ENCODE peak calls at places on chromosomes 6 and 20, in seven cellular contexts. K, A, P, N, Y, Q and T are unnamed samples.

GRCh38 chr6:152271681-152272464 is 365.3 kb downstream of the SYNE1 start:
- DNase-seq in K (no peak), A (peak; percentile 12), Y (peak; percentile 74), N (peak; percentile 71), Q (peak; percentile 62), P (no peak), T (peak; percentile 77)

GRCh38 chr6:10099086-10099499 is 315.8 kb downstream of the TFAP2A start:
- DNase-seq in N (no peak), Y (no peak), P (no peak), K (no peak), A (no peak), Q (no peak), T (peak; percentile 18)

GRCh38 chr6:124928831-124929230 is 33.4 kb upstream of the RNF217 start:
- DNase-seq in N (no peak), K (no peak), Q (no peak), P (no peak), A (no peak), Y (no peak), T (no peak)

GRCh38 chr20:5149892-5150225 is 23.1 kb downstream of the CDS2 start:
- DNase-seq in K (no peak), Y (no peak), N (no peak), P (no peak), A (no peak), Q (no peak), T (no peak)

GRCh38 chr6:149852180-149852579 is 12.0 kb downstream of the LRP11 start:
- DNase-seq in P (no peak), N (peak; percentile 74), K (no peak), A (peak; percentile 41), Q (no peak), Y (no peak), T (no peak)

GRCh38 chr6:26358511-26358981 is 6.5 kb upstream of the BTN3A2 start:
- DNase-seq in P (no peak), Y (no peak), A (no peak), N (no peak), K (no peak), Q (no peak), T (no peak)

GRCh38 chr6:148414836-148415235 is 72.2 kb downstream of the SASH1 start:
- DNase-seq in P (no peak), N (peak; percentile 81), Q (no peak), Y (peak; percentile 71), K (no peak), A (peak; percentile 72), T (peak; percentile 68)

GRCh38 chr6:139370047-139370706 is 4.3 kb downstream of the CITED2 start:
- DNase-seq in Q (no peak), K (no peak), P (no peak), Y (no peak), A (peak; percentile 56), N (peak; percentile 94), T (peak; percentile 36)

GRCh38 chr20:36541227-36542018 is at the start of gene MYL9:
- DNase-seq in P (no peak), A (peak; percentile 73), Y (peak; percentile 97), K (no peak), N (peak; percentile 80), Q (peak; percentile 96), T (peak; percentile 97)

GRCh38 chr6:24252215-24252614 is 105.6 kb downstream of the DCDC2 start:
- DNase-seq in Q (no peak), K (no peak), P (no peak), Y (no peak), A (no peak), N (no peak), T (no peak)

GRCh38 chr6:33716890-33717632 is 5.6 kb upstream of the UQCC2 start:
- DNase-seq in Y (no peak), P (no peak), Q (no peak), N (no peak), K (no peak), A (no peak), T (no peak)

GRCh38 chr20:33472868-33473267 is 17.0 kb upstream of the CBFA2T2 start:
- DNase-seq in K (no peak), P (no peak), N (no peak), Q (no peak), A (no peak), Y (no peak), T (no peak)

GRCh38 chr20:62122659-62123449 is 579 bp downstream of the LSM14B start:
- DNase-seq in K (peak; percentile 19), N (peak; percentile 45), A (no peak), P (peak; percentile 34), Y (peak; percentile 56), Q (peak; percentile 71), T (peak; percentile 52)

GRCh38 chr6:19892250-19892649 is 55.1 kb downstream of the ID4 start:
- DNase-seq in Q (no peak), P (no peak), A (no peak), N (no peak), K (no peak), Y (no peak), T (no peak)

GRCh38 chr6:8229913-8230312 is 127.6 kb upstream of the EEF1E1 start:
- DNase-seq in A (no peak), P (no peak), K (no peak), Y (no peak), N (no peak), Q (no peak), T (no peak)

GRCh38 chr20:2296545-2297351 is 947 bp downstream of the TGM3 start:
- DNase-seq in P (no peak), K (no peak), N (no peak), Y (no peak), A (no peak), Q (no peak), T (no peak)

GRCh38 chr20:63448050-63448449 is 24.4 kb downstream of the KCNQ2 start:
- DNase-seq in Y (no peak), P (no peak), K (no peak), Q (no peak), N (no peak), A (no peak), T (no peak)

GRCh38 chr20:44714701-44715494 is at the start of gene CCN5:
- DNase-seq in A (peak; percentile 60), Q (peak; percentile 93), K (no peak), P (no peak), Y (peak; percentile 90), N (peak; percentile 88), T (peak; percentile 90)

GRCh38 chr6:335572-335971 is 43.3 kb downstream of the DUSP22 start:
- DNase-seq in K (no peak), N (peak; percentile 39), P (no peak), Y (no peak), Q (no peak), A (no peak), T (no peak)

GRCh38 chr20:2133318-2134183 is 31.9 kb downstream of the STK35 start:
- DNase-seq in P (no peak), A (peak; percentile 46), N (peak; percentile 58), Q (no peak), Y (peak; percentile 81), K (no peak), T (peak; percentile 91)

GRCh38 chr6:136586295-136586694 is 36.1 kb upstream of the MAP7 start:
- DNase-seq in Q (no peak), P (no peak), A (peak; percentile 91), N (peak; percentile 99), K (no peak), Y (peak; percentile 44), T (peak; percentile 38)